ENCODE peak calls at places on chromosomes 11 and 22, in ten cellular contexts. S, F, Q, E, K, D, Z, R, C and P are unnamed samples.

GRCh38 chr11:79444923-79445322 is 4.1 kb upstream of the TENM4 start:
- DNase-seq in S (no peak), F (no peak), Q (no peak), E (no peak), K (no peak), D (no peak), Z (no peak), R (no peak), C (no peak), P (no peak)

GRCh38 chr22:29765905-29766631 is 739 bp downstream of the ZMAT5 start:
- DNase-seq in S (no peak), F (no peak), Q (no peak), E (peak), K (no peak), D (no peak), Z (no peak), R (no peak), C (peak), P (peak)

GRCh38 chr11:112555491-112556364 is 295.1 kb upstream of the PLET1 start:
- DNase-seq in S (peak), F (peak), Q (no peak), E (peak), K (peak), D (peak), Z (peak), R (peak), C (peak), P (peak)

GRCh38 chr11:62401356-62401755 is 17.5 kb upstream of the SCGB1A1 start:
- DNase-seq in S (no peak), F (no peak), Q (no peak), E (no peak), K (peak), D (no peak), Z (no peak), R (no peak), C (no peak), P (no peak)

GRCh38 chr11:2077061-2077802 is 62.0 kb downstream of the IGF2 start:
- DNase-seq in S (no peak), F (no peak), Q (peak), E (no peak), K (no peak), D (no peak), Z (no peak), R (no peak), C (no peak), P (peak)

GRCh38 chr11:10777806-10778205 is 26.8 kb downstream of the CTR9 start:
- DNase-seq in S (no peak), F (no peak), Q (no peak), E (no peak), K (no peak), D (no peak), Z (no peak), R (no peak), C (peak), P (no peak)

GRCh38 chr11:100872951-100873350 is 185.9 kb downstream of the ARHGAP42 start:
- DNase-seq in S (no peak), F (no peak), Q (peak), E (no peak), K (no peak), D (no peak), Z (no peak), R (no peak), C (no peak), P (no peak)

GRCh38 chr22:42500164-42500835 is 19.3 kb downstream of the RRP7A start:
- DNase-seq in S (peak), F (peak), Q (no peak), E (peak), K (peak), D (peak), Z (peak), R (peak), C (no peak), P (no peak)

GRCh38 chr11:1746516-1746931 is 3.9 kb downstream of the IFITM10 start:
- DNase-seq in S (peak), F (no peak), Q (no peak), E (no peak), K (peak), D (no peak), Z (no peak), R (no peak), C (no peak), P (no peak)

GRCh38 chr11:86497836-86498235 is 123.1 kb downstream of the CCDC81 start:
- DNase-seq in S (no peak), F (no peak), Q (no peak), E (no peak), K (no peak), D (no peak), Z (no peak), R (no peak), C (no peak), P (no peak)

GRCh38 chr22:30859714-30860095 is 108.9 kb downstream of the MORC2 start:
- DNase-seq in S (no peak), F (no peak), Q (no peak), E (no peak), K (peak), D (no peak), Z (no peak), R (no peak), C (no peak), P (no peak)

GRCh38 chr22:43110444-43110926 is at the start of gene BIK:
- DNase-seq in S (peak), F (no peak), Q (no peak), E (peak), K (peak), D (peak), Z (peak), R (no peak), C (peak), P (peak)

GRCh38 chr22:20141186-20142077 is 9.4 kb downstream of the CCDC188 start:
- DNase-seq in S (no peak), F (no peak), Q (peak), E (no peak), K (no peak), D (no peak), Z (peak), R (no peak), C (no peak), P (no peak)